ENCODE peak calls at places on chromosomes 16 and 17, in five cellular contexts. One of them, this sample, is unnamed.

GRCh38 chr16:53456625-53457024 is 22.4 kb downstream of the RBL2 start:
- DNase-seq in NCI-H82: no peak
- DNase-seq in ACHN: no peak
- DNase-seq in heart right ventricle: no peak
- DNase-seq in IMR-90: no peak
- DNase-seq in this sample: no peak

GRCh38 chr17:48236681-48237134 is 129.1 kb downstream of the SNX11 start:
- DNase-seq in NCI-H82: no peak
- DNase-seq in ACHN: peak; percentile 67
- DNase-seq in heart right ventricle: no peak
- DNase-seq in IMR-90: peak; percentile 69
- DNase-seq in this sample: no peak

GRCh38 chr17:82103588-82104451 is 5.8 kb upstream of the FASN start:
- DNase-seq in NCI-H82: peak; percentile 83
- DNase-seq in ACHN: no peak
- DNase-seq in heart right ventricle: peak; percentile 57
- DNase-seq in IMR-90: no peak
- DNase-seq in this sample: no peak

GRCh38 chr16:50183316-50183715 is 30.2 kb downstream of the TENT4B start:
- DNase-seq in NCI-H82: no peak
- DNase-seq in ACHN: peak; percentile 66
- DNase-seq in heart right ventricle: no peak
- DNase-seq in IMR-90: peak; percentile 78
- DNase-seq in this sample: no peak

GRCh38 chr17:15886804-15887203 is 58.1 kb upstream of the ADORA2B start:
- DNase-seq in NCI-H82: no peak
- DNase-seq in ACHN: no peak
- DNase-seq in heart right ventricle: no peak
- DNase-seq in IMR-90: no peak
- DNase-seq in this sample: no peak

GRCh38 chr16:47990676-47991075 is 165.1 kb downstream of the ABCC12 start:
- DNase-seq in NCI-H82: no peak
- DNase-seq in ACHN: no peak
- DNase-seq in heart right ventricle: no peak
- DNase-seq in IMR-90: no peak
- DNase-seq in this sample: no peak

GRCh38 chr16:88759976-88760350 is 25.1 kb downstream of the PIEZO1 start:
- DNase-seq in NCI-H82: no peak
- DNase-seq in ACHN: no peak
- DNase-seq in heart right ventricle: no peak
- DNase-seq in IMR-90: no peak
- DNase-seq in this sample: no peak

GRCh38 chr17:27978689-27979175 is 63.7 kb upstream of the NLK start:
- DNase-seq in NCI-H82: no peak
- DNase-seq in ACHN: no peak
- DNase-seq in heart right ventricle: no peak
- DNase-seq in IMR-90: peak; percentile 5
- DNase-seq in this sample: no peak

GRCh38 chr17:48322060-48322459 is 108.0 kb downstream of the SKAP1 start:
- DNase-seq in NCI-H82: no peak
- DNase-seq in ACHN: no peak
- DNase-seq in heart right ventricle: no peak
- DNase-seq in IMR-90: peak; percentile 29
- DNase-seq in this sample: no peak

GRCh38 chr16:47697826-47698225 is 236.7 kb downstream of the PHKB start:
- DNase-seq in NCI-H82: no peak
- DNase-seq in ACHN: no peak
- DNase-seq in heart right ventricle: no peak
- DNase-seq in IMR-90: no peak
- DNase-seq in this sample: no peak

GRCh38 chr16:75837264-75837663 is 111.0 kb upstream of the CPHXL start:
- DNase-seq in NCI-H82: no peak
- DNase-seq in ACHN: no peak
- DNase-seq in heart right ventricle: no peak
- DNase-seq in IMR-90: no peak
- DNase-seq in this sample: no peak

GRCh38 chr17:50100921-50101345 is 5.8 kb downstream of the PDK2 start:
- DNase-seq in NCI-H82: no peak
- DNase-seq in ACHN: peak; percentile 61
- DNase-seq in heart right ventricle: no peak
- DNase-seq in IMR-90: peak; percentile 34
- DNase-seq in this sample: no peak

GRCh38 chr16:50270510-50271147 is 4.3 kb downstream of the ADCY7 start:
- DNase-seq in NCI-H82: no peak
- DNase-seq in ACHN: no peak
- DNase-seq in heart right ventricle: no peak
- DNase-seq in IMR-90: no peak
- DNase-seq in this sample: no peak

GRCh38 chr16:12320298-12320706 is 343.8 kb downstream of the SNX29 start:
- DNase-seq in NCI-H82: no peak
- DNase-seq in ACHN: peak; percentile 49
- DNase-seq in heart right ventricle: no peak
- DNase-seq in IMR-90: peak; percentile 93
- DNase-seq in this sample: no peak

GRCh38 chr17:45143767-45144198 is 4.5 kb upstream of the HEXIM1 start:
- DNase-seq in NCI-H82: no peak
- DNase-seq in ACHN: no peak
- DNase-seq in heart right ventricle: peak; percentile 92
- DNase-seq in IMR-90: peak; percentile 80
- DNase-seq in this sample: no peak

GRCh38 chr17:63524051-63524450 is 893 bp downstream of the KCNH6 start:
- DNase-seq in NCI-H82: no peak
- DNase-seq in ACHN: no peak
- DNase-seq in heart right ventricle: no peak
- DNase-seq in IMR-90: no peak
- DNase-seq in this sample: no peak

GRCh38 chr17:50133028-50133768 is 3.2 kb upstream of the SAMD14 start:
- DNase-seq in NCI-H82: no peak
- DNase-seq in ACHN: peak; percentile 53
- DNase-seq in heart right ventricle: no peak
- DNase-seq in IMR-90: peak; percentile 55
- DNase-seq in this sample: no peak

GRCh38 chr16:25060920-25061319 is 45.8 kb upstream of the ARHGAP17 start:
- DNase-seq in NCI-H82: peak; percentile 49
- DNase-seq in ACHN: no peak
- DNase-seq in heart right ventricle: no peak
- DNase-seq in IMR-90: peak; percentile 31
- DNase-seq in this sample: no peak

GRCh38 chr17:81111066-81111465 is 54.2 kb upstream of the PVALEF start:
- DNase-seq in NCI-H82: no peak
- DNase-seq in ACHN: no peak
- DNase-seq in heart right ventricle: no peak
- DNase-seq in IMR-90: no peak
- DNase-seq in this sample: no peak

GRCh38 chr16:57892447-57893096 is 78.4 kb downstream of the CNGB1 start:
- DNase-seq in NCI-H82: peak; percentile 62
- DNase-seq in ACHN: no peak
- DNase-seq in heart right ventricle: no peak
- DNase-seq in IMR-90: no peak
- DNase-seq in this sample: no peak

GRCh38 chr16:22665048-22665797 is 148.7 kb upstream of the HS3ST2 start:
- DNase-seq in NCI-H82: no peak
- DNase-seq in ACHN: no peak
- DNase-seq in heart right ventricle: no peak
- DNase-seq in IMR-90: no peak
- DNase-seq in this sample: no peak

GRCh38 chr17:998111-998510 is 1.2 kb downstream of the TIMM22 start:
- DNase-seq in NCI-H82: no peak
- DNase-seq in ACHN: no peak
- DNase-seq in heart right ventricle: no peak
- DNase-seq in IMR-90: no peak
- DNase-seq in this sample: no peak

This sample was measured in activated CD4-positive, CD25-positive, alpha-beta regulatory T cell treated with anti-CD3 and anti-CD28 coated beads, Interleukin-2, amount 50 U/mL, for 72 hours.